ENCODE peak calls at places on chromosomes 12 and 14, in five cellular contexts. L, B, E, U and Z are unnamed samples. For H3K9me3, the result is how much of the 10 kb centered on the place peaks cover.

GRCh38 chr12:130017571-130018449 is 114.0 kb upstream of the TMEM132D start:
- DNase-seq in B (no peak), E (no peak), L (no peak), U (no peak), Z (no peak)

GRCh38 chr14:31445703-31446102 is 11.6 kb downstream of the DTD2 start:
- DNase-seq in E (no peak), U (no peak), L (no peak), B (no peak), Z (no peak)

GRCh38 chr12:124392271-124392990 is 97.5 kb downstream of the RFLNA start:
- DNase-seq in E (peak), B (peak), L (no peak), U (no peak), Z (no peak)

GRCh38 chr12:54934419-54934818 is 50.1 kb downstream of the TESPA1 start:
- DNase-seq in E (no peak), B (no peak), L (no peak), U (no peak), Z (no peak)

GRCh38 chr12:58601529-58601928 is 318.8 kb downstream of the LRIG3 start:
- DNase-seq in B (no peak), U (no peak), E (no peak), L (no peak), Z (no peak)

GRCh38 chr12:100153131-100153530 is 10.5 kb upstream of the BLTP3B start:
- DNase-seq in B (no peak), L (no peak), E (no peak), U (no peak), Z (no peak)

GRCh38 chr14:43003845-43004244 is 1397.2 kb downstream of the LRFN5 start:
- DNase-seq in L (no peak), U (no peak), E (no peak), B (no peak), Z (no peak)

GRCh38 chr12:132740652-132741051 is 21.0 kb downstream of the ANKLE2 start:
- DNase-seq in U (no peak), E (no peak), L (no peak), B (no peak), Z (no peak)

GRCh38 chr12:67545298-67545697 is 103.2 kb upstream of the DYRK2 start:
- DNase-seq in L (no peak), U (no peak), E (no peak), B (no peak), Z (no peak)

GRCh38 chr12:89707992-89708792 is 446 bp downstream of the ATP2B1 start:
- DNase-seq in L (peak), U (peak), B (peak), E (peak), Z (peak)

GRCh38 chr14:29687071-29687765 is 240.4 kb downstream of the PRKD1 start:
- DNase-seq in U (no peak), L (no peak), B (no peak), E (no peak), Z (no peak)

GRCh38 chr12:6312529-6313325 is 2.2 kb downstream of the PLEKHG6 start:
- DNase-seq in E (no peak), B (no peak), U (no peak), L (peak), Z (no peak)

GRCh38 chr14:68392393-68393085 is 400.3 kb downstream of the ZFP36L1 start:
- DNase-seq in B (peak), L (peak), E (no peak), U (peak), Z (no peak)

GRCh38 chr12:14279845-14280244 is 85.6 kb upstream of the ATF7IP start:
- DNase-seq in B (no peak), U (no peak), E (no peak), L (no peak), Z (no peak)

GRCh38 chr14:76056128-76056527 is 70.6 kb downstream of the IFT43 start:
- DNase-seq in U (no peak), B (no peak), L (no peak), E (no peak), Z (no peak)

GRCh38 chr12:93870020-93870795 is 193.0 kb downstream of the CRADD start:
- DNase-seq in E (no peak), U (no peak), B (no peak), L (no peak), Z (no peak)

GRCh38 chr12:93876360-93876759 is 199.2 kb downstream of the CRADD start:
- DNase-seq in B (no peak), U (no peak), L (no peak), E (no peak), Z (no peak)

GRCh38 chr12:93875157-93875556 is 198.0 kb downstream of the CRADD start:
- DNase-seq in E (no peak), U (no peak), B (no peak), L (no peak), Z (no peak)

GRCh38 chr12:93877446-93877845 is 200.3 kb downstream of the CRADD start:
- DNase-seq in L (no peak), E (no peak), U (no peak), B (no peak), Z (no peak)

GRCh38 chr12:93873561-93873960 is 196.4 kb downstream of the CRADD start:
- DNase-seq in L (no peak), E (no peak), B (no peak), U (no peak), Z (no peak)
- H3K9me3 ChIP-seq in L (under half), E (under half), B (under half), U (under half), Z (under half)

GRCh38 chr12:85993746-85994145 is 119.7 kb downstream of the NTS start:
- DNase-seq in E (no peak), B (no peak), L (no peak), U (no peak), Z (no peak)
- H3K9me3 ChIP-seq in E (under half), B (under half), L (under half), U (under half), Z (under half)

GRCh38 chr14:70489579-70490175 is 37.7 kb downstream of the ADAM21 start:
- DNase-seq in L (no peak), E (no peak), U (no peak), B (no peak), Z (no peak)
- H3K9me3 ChIP-seq in L (under half), E (under half), U (under half), B (under half), Z (under half)

GRCh38 chr14:59428581-59429012 is 36.6 kb downstream of the GPR135 start:
- DNase-seq in U (no peak), E (no peak), B (no peak), L (no peak), Z (no peak)
- H3K9me3 ChIP-seq in U (under half), E (under half), B (under half), L (under half), Z (under half)

GRCh38 chr12:71756054-71756675 is 1.5 kb downstream of the RAB21 start:
- DNase-seq in U (no peak), B (no peak), E (no peak), L (no peak), Z (no peak)

GRCh38 chr12:71763682-71764379 is 9.2 kb downstream of the RAB21 start:
- DNase-seq in U (no peak), L (no peak), B (peak), E (no peak), Z (no peak)

GRCh38 chr12:71759941-71760340 is 5.3 kb downstream of the RAB21 start:
- DNase-seq in L (no peak), E (no peak), U (no peak), B (no peak), Z (no peak)

GRCh38 chr12:71764587-71765321 is 10.1 kb downstream of the RAB21 start:
- DNase-seq in L (no peak), B (no peak), E (no peak), U (no peak), Z (no peak)

DNA sequence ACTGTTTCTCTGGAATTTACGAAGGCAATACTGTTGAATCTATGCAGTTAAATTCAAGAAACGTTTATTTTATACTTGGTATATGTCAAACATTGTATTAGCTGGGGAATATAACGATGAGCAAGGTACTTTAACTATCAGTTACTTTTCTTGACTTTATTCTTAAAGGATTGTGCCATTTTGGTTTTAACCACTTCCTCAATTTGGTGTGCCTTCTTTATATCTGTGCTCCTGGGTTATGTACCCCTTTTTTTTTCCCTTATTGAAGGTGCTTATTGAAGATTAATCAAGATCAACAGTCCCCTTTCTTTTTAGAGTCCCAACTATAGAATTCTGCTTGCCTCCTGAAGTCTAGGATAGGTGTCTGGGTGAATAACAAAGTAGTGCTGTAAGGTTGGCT is 5.8 kb downstream of the RAB21 start:
- DNase-seq in E (no peak), U (no peak), B (no peak), L (no peak), Z (no peak)
- H3K9me3 ChIP-seq in E (under half), U (under half), B (under half), L (under half), Z (under half)

GRCh38 chr12:108257610-108258106 is 81.5 kb downstream of the CMKLR1 start:
- DNase-seq in L (no peak), B (no peak), E (no peak), U (no peak), Z (no peak)

GRCh38 chr12:108257004-108257403 is 82.1 kb downstream of the CMKLR1 start:
- DNase-seq in U (no peak), B (no peak), L (no peak), E (no peak), Z (no peak)

GRCh38 chr12:108260039-108260438 is 79.1 kb downstream of the CMKLR1 start:
- DNase-seq in E (no peak), L (no peak), B (no peak), U (no peak), Z (no peak)

GRCh38 chr12:108265505-108265904 is 73.6 kb downstream of the CMKLR1 start:
- DNase-seq in L (no peak), B (no peak), E (no peak), U (no peak), Z (no peak)

GRCh38 chr12:108260969-108261368 is 78.1 kb downstream of the CMKLR1 start:
- DNase-seq in L (no peak), U (no peak), E (no peak), B (no peak), Z (no peak)
- H3K9me3 ChIP-seq in L (under half), U (under half), E (under half), B (under half), Z (under half)

DNA sequence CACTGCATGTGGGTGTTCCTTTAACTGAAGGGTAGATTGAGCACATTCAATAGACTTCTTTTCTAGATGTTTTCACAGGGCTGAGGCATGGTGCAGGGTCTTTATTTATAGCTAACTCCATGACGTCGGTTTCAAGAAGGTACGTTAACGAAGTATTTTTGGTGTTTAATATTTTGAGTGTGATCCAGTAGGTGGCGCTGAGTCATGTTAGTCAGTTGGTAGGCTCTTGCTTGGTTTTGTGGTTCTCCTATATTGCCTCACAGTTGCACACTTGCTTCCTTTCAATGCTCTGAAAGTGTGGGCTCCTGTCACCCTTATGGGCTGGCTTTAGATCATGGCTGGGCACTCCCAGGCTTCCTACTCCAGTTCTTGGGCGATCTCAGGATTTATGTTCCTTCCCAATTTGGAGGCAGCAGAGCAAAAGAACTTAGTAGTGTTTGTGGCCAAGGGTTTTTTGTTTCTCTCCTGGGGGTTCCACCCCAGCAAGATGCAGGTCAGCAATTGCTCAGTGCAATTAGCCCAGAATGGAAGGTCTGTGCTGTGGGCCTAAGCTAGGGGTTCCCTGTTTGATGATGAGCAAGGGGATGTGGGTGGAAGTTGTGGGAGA is 471.6 kb upstream of the FOXG1 start:
- DNase-seq in B (no peak), E (no peak), L (no peak), U (no peak), Z (no peak)
- H3K9me3 ChIP-seq in B (under half), E (under half), L (under half), U (under half), Z (under half)

DNA sequence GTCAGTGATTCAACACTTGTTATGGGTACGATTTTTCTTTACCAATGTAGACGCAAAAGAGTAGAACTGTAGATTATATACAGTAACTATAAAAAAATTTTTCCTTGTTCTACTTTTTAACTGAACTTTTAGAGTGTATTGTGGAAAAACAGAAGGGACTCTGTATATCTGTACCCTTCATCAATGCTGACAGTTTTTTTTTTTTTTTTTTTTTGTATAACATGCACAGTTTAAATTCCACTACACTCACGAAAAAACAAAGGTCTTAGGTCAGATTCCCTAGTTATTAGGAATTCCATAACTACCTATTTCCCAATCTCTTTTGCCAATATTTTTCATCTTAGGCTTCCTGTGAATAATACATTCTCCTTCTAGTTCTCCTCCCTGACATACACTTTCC is 6.4 kb downstream of the DDHD1 start:
- DNase-seq in B (no peak), E (no peak), L (no peak), U (no peak), Z (no peak)
- H3K9me3 ChIP-seq in B (under half), E (under half), L (under half), U (under half), Z (under half)

DNA sequence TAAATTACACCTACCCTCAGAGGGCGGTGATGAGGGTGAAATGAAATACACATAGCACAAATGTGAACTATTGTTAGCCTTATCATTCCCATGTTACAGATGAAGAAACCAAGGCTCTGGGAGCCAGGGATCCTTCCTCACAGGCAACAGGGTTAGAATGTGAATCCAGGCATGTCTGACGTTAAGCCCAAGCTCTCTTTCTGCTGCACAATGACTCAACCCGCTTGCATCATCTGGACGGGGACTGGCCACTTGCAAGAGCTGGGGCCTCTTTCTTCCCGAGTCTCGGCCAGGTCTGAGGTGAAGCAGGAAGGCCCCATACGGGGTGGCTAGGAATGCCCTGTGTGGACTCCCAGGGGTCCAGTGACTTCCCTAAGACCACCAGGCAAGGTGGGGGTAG is 105.2 kb downstream of the RBM19 start:
- DNase-seq in E (no peak), U (no peak), L (no peak), B (no peak), Z (no peak)
- H3K9me3 ChIP-seq in E (under half), U (under half), L (under half), B (under half), Z (under half)